ENCODE peak calls at places on chromosome 12, in four cellular contexts. B is COR-L47, G is fibroblast of villous mesenchyme, O is cardiac muscle cell. V is an unnamed sample.

GRCh38 chr12:117100851-117101673 is 1.8 kb upstream of the TESC start:
- DNase-seq in B (no peak), G (no peak), O (no peak), V (peak)

GRCh38 chr12:78470354-78471195 is 394.0 kb upstream of the SYT1 start:
- DNase-seq in B (peak), G (peak), O (peak), V (peak)

GRCh38 chr12:88805286-88805685 is 225.0 kb upstream of the KITLG start:
- DNase-seq in B (no peak), G (peak), O (no peak), V (no peak)

GRCh38 chr12:92927436-92928116 is 1.5 kb downstream of the EEA1 start:
- DNase-seq in B (no peak), G (peak), O (no peak), V (peak)

GRCh38 chr12:460301-461230 is 827 bp downstream of the B4GALNT3 start:
- DNase-seq in B (peak), G (no peak), O (peak), V (peak)

GRCh38 chr12:105843989-105844768 is 294.6 kb downstream of the NUAK1 start:
- DNase-seq in B (no peak), G (peak), O (no peak), V (no peak)

GRCh38 chr12:78725951-78726550 is 138.5 kb upstream of the SYT1 start:
- DNase-seq in B (peak), G (no peak), O (no peak), V (no peak)

GRCh38 chr12:39572551-39572950 is 47.1 kb downstream of the ABCD2 start:
- DNase-seq in B (no peak), G (no peak), O (no peak), V (no peak)

GRCh38 chr12:82948462-82948861 is 261.8 kb downstream of the TMTC2 start:
- DNase-seq in B (no peak), G (no peak), O (no peak), V (no peak)

GRCh38 chr12:121798807-121799174 is 5.0 kb upstream of the SETD1B start:
- DNase-seq in B (no peak), G (no peak), O (no peak), V (no peak)

GRCh38 chr12:50618864-50619609 is 114.3 kb downstream of the DIP2B start:
- DNase-seq in B (no peak), G (peak), O (peak), V (no peak)

GRCh38 chr12:50642035-50642451 is 121.9 kb upstream of the ATF1 start:
- DNase-seq in B (no peak), G (peak), O (no peak), V (no peak)

GRCh38 chr12:66648336-66648735 is 30.5 kb downstream of the GRIP1 start:
- DNase-seq in B (no peak), G (no peak), O (no peak), V (no peak)

GRCh38 chr12:24463392-24463791 is 485.5 kb downstream of the BCAT1 start:
- DNase-seq in B (no peak), G (no peak), O (no peak), V (no peak)

GRCh38 chr12:20000229-20000869 is 368.0 kb upstream of the PDE3A start:
- DNase-seq in B (no peak), G (peak), O (no peak), V (no peak)

GRCh38 chr12:99611117-99611516 is 36.4 kb upstream of the GARIN6 start:
- DNase-seq in B (no peak), G (no peak), O (no peak), V (no peak)

GRCh38 chr12:132669166-132669879 is 17.8 kb downstream of the POLE start:
- DNase-seq in B (no peak), G (no peak), O (no peak), V (no peak)

GRCh38 chr12:69999561-69999960 is 174.5 kb downstream of the MYRFL start:
- DNase-seq in B (peak), G (no peak), O (no peak), V (no peak)

GRCh38 chr12:119061208-119061796 is 80.0 kb downstream of the SRRM4 start:
- DNase-seq in B (no peak), G (peak), O (peak), V (peak)

GRCh38 chr12:127650626-127651025 is 616.3 kb upstream of the TMEM132C start:
- DNase-seq in B (no peak), G (no peak), O (no peak), V (no peak)

GRCh38 chr12:52407918-52408317 is 1.8 kb upstream of the KRT82 start:
- DNase-seq in B (no peak), G (no peak), O (no peak), V (no peak)

GRCh38 chr12:20596036-20596435 is 99.1 kb upstream of the SLCO1C1 start:
- DNase-seq in B (peak), G (no peak), O (no peak), V (no peak)

GRCh38 chr12:9813821-9814798 is 13.2 kb upstream of the KLRF1 start:
- DNase-seq in B (no peak), G (peak), O (peak), V (peak)

GRCh38 chr12:55063291-55063690 is 43.5 kb downstream of the NEUROD4 start:
- DNase-seq in B (no peak), G (no peak), O (no peak), V (no peak)

GRCh38 chr12:84756961-84757360 is 155.6 kb downstream of the SLC6A15 start:
- DNase-seq in B (no peak), G (no peak), O (no peak), V (no peak)

GRCh38 chr12:71840226-71840847 is 778 bp downstream of the TBC1D15 start:
- DNase-seq in B (no peak), G (peak), O (no peak), V (peak)

GRCh38 chr12:104494816-104495158 is 38.0 kb downstream of the CHST11 start:
- DNase-seq in B (no peak), G (peak), O (no peak), V (peak)

GRCh38 chr12:105222326-105222655 is 13.7 kb downstream of the APPL2 start:
- DNase-seq in B (no peak), G (no peak), O (no peak), V (no peak)

GRCh38 chr12:80241576-80242273 is 142.4 kb downstream of the OTOGL start:
- DNase-seq in B (no peak), G (no peak), O (no peak), V (no peak)

GRCh38 chr12:21771311-21771710 is 3.2 kb downstream of the KCNJ8 start:
- DNase-seq in B (no peak), G (no peak), O (no peak), V (no peak)

GRCh38 chr12:49288922-49289555 is 5.9 kb upstream of the PRPH start:
- DNase-seq in B (no peak), G (no peak), O (no peak), V (no peak)

V was measured in NB4.